ENCODE peak calls at places on chromosomes 5 and 9, in nine cellular contexts. One of them, this sample, is unnamed.

GRCh38 chr5:56601641-56602071 is 213.7 kb upstream of the MAP3K1 start:
- DNase-seq in neural crest cell: no peak
- DNase-seq in brain microvascular endothelial cell: no peak
- DNase-seq in BJ: peak; percentile 63
- DNase-seq in kidney epithelial cell: no peak
- DNase-seq in cardiac muscle cell: peak; percentile 43
- DNase-seq in CD4-positive, alpha-beta T cell: no peak
- DNase-seq in heart right ventricle: no peak
- DNase-seq in WTC11: no peak
- DNase-seq in this sample: no peak

GRCh38 chr5:175444060-175444904 is at the start of gene DRD1:
- DNase-seq in neural crest cell: peak; percentile 66
- DNase-seq in brain microvascular endothelial cell: no peak
- DNase-seq in BJ: no peak
- DNase-seq in kidney epithelial cell: no peak
- DNase-seq in cardiac muscle cell: peak; percentile 78
- DNase-seq in CD4-positive, alpha-beta T cell: peak; percentile 34
- DNase-seq in heart right ventricle: peak; percentile 36
- DNase-seq in WTC11: peak; percentile 79
- DNase-seq in this sample: no peak

GRCh38 chr9:16671591-16672137 is 198.8 kb downstream of the BNC2 start:
- DNase-seq in neural crest cell: no peak
- DNase-seq in brain microvascular endothelial cell: peak; percentile 70
- DNase-seq in BJ: no peak
- DNase-seq in kidney epithelial cell: peak; percentile 89
- DNase-seq in cardiac muscle cell: no peak
- DNase-seq in CD4-positive, alpha-beta T cell: no peak
- DNase-seq in heart right ventricle: no peak
- DNase-seq in WTC11: no peak
- DNase-seq in this sample: no peak

GRCh38 chr5:56798521-56798920 is 16.8 kb upstream of the MAP3K1 start:
- DNase-seq in neural crest cell: no peak
- DNase-seq in brain microvascular endothelial cell: no peak
- DNase-seq in BJ: no peak
- DNase-seq in kidney epithelial cell: no peak
- DNase-seq in cardiac muscle cell: no peak
- DNase-seq in CD4-positive, alpha-beta T cell: no peak
- DNase-seq in heart right ventricle: no peak
- DNase-seq in WTC11: no peak
- DNase-seq in this sample: no peak

GRCh38 chr5:176948458-176948857 is 49.3 kb upstream of the HK3 start:
- DNase-seq in neural crest cell: no peak
- DNase-seq in brain microvascular endothelial cell: no peak
- DNase-seq in BJ: no peak
- DNase-seq in kidney epithelial cell: no peak
- DNase-seq in cardiac muscle cell: no peak
- DNase-seq in CD4-positive, alpha-beta T cell: no peak
- DNase-seq in heart right ventricle: no peak
- DNase-seq in WTC11: no peak
- DNase-seq in this sample: no peak

GRCh38 chr9:120477534-120478001 is 102.4 kb downstream of the CDK5RAP2 start:
- DNase-seq in neural crest cell: peak; percentile 53
- DNase-seq in brain microvascular endothelial cell: peak; percentile 82
- DNase-seq in BJ: peak; percentile 42
- DNase-seq in kidney epithelial cell: peak; percentile 9
- DNase-seq in cardiac muscle cell: peak; percentile 50
- DNase-seq in CD4-positive, alpha-beta T cell: no peak
- DNase-seq in heart right ventricle: peak; percentile 42
- DNase-seq in WTC11: peak; percentile 75
- DNase-seq in this sample: no peak

GRCh38 chr5:545641-546375 is 21.6 kb upstream of the SLC9A3 start:
- DNase-seq in neural crest cell: no peak
- DNase-seq in brain microvascular endothelial cell: no peak
- DNase-seq in BJ: no peak
- DNase-seq in kidney epithelial cell: no peak
- DNase-seq in cardiac muscle cell: no peak
- DNase-seq in CD4-positive, alpha-beta T cell: no peak
- DNase-seq in heart right ventricle: peak; percentile 5
- DNase-seq in WTC11: peak; percentile 6
- DNase-seq in this sample: no peak

GRCh38 chr5:175337680-175338079 is 106.3 kb downstream of the DRD1 start:
- DNase-seq in neural crest cell: no peak
- DNase-seq in brain microvascular endothelial cell: no peak
- DNase-seq in BJ: no peak
- DNase-seq in kidney epithelial cell: no peak
- DNase-seq in cardiac muscle cell: no peak
- DNase-seq in CD4-positive, alpha-beta T cell: no peak
- DNase-seq in heart right ventricle: no peak
- DNase-seq in WTC11: no peak
- DNase-seq in this sample: no peak

GRCh38 chr5:98031926-98032325 is 741.5 kb upstream of the RGMB start:
- DNase-seq in neural crest cell: no peak
- DNase-seq in brain microvascular endothelial cell: no peak
- DNase-seq in BJ: no peak
- DNase-seq in kidney epithelial cell: no peak
- DNase-seq in cardiac muscle cell: no peak
- DNase-seq in CD4-positive, alpha-beta T cell: no peak
- DNase-seq in heart right ventricle: no peak
- DNase-seq in WTC11: no peak
- DNase-seq in this sample: no peak

GRCh38 chr9:91710148-91710547 is 239.9 kb downstream of the ROR2 start:
- DNase-seq in neural crest cell: no peak
- DNase-seq in brain microvascular endothelial cell: no peak
- DNase-seq in BJ: no peak
- DNase-seq in kidney epithelial cell: no peak
- DNase-seq in cardiac muscle cell: no peak
- DNase-seq in CD4-positive, alpha-beta T cell: no peak
- DNase-seq in heart right ventricle: no peak
- DNase-seq in WTC11: no peak
- DNase-seq in this sample: no peak

GRCh38 chr5:14133394-14133793 is 9.7 kb upstream of the TRIO start:
- DNase-seq in neural crest cell: no peak
- DNase-seq in brain microvascular endothelial cell: no peak
- DNase-seq in BJ: no peak
- DNase-seq in kidney epithelial cell: no peak
- DNase-seq in cardiac muscle cell: no peak
- DNase-seq in CD4-positive, alpha-beta T cell: no peak
- DNase-seq in heart right ventricle: no peak
- DNase-seq in WTC11: no peak
- DNase-seq in this sample: no peak

GRCh38 chr5:59786271-59786805 is 107.2 kb downstream of the PDE4D start:
- DNase-seq in neural crest cell: no peak
- DNase-seq in brain microvascular endothelial cell: peak; percentile 92
- DNase-seq in BJ: peak; percentile 75
- DNase-seq in kidney epithelial cell: peak; percentile 86
- DNase-seq in cardiac muscle cell: no peak
- DNase-seq in CD4-positive, alpha-beta T cell: no peak
- DNase-seq in heart right ventricle: no peak
- DNase-seq in WTC11: no peak
- DNase-seq in this sample: no peak

GRCh38 chr5:40834391-40834848 is 602 bp downstream of the RPL37 start:
- DNase-seq in neural crest cell: no peak
- DNase-seq in brain microvascular endothelial cell: no peak
- DNase-seq in BJ: no peak
- DNase-seq in kidney epithelial cell: no peak
- DNase-seq in cardiac muscle cell: peak; percentile 52
- DNase-seq in CD4-positive, alpha-beta T cell: peak; percentile 8
- DNase-seq in heart right ventricle: no peak
- DNase-seq in WTC11: no peak
- DNase-seq in this sample: peak; percentile 51

GRCh38 chr5:149853019-149853648 is 91.5 kb downstream of the PDE6A start:
- DNase-seq in neural crest cell: peak; percentile 82
- DNase-seq in brain microvascular endothelial cell: peak; percentile 73
- DNase-seq in BJ: no peak
- DNase-seq in kidney epithelial cell: no peak
- DNase-seq in cardiac muscle cell: peak; percentile 79
- DNase-seq in CD4-positive, alpha-beta T cell: peak; percentile 9
- DNase-seq in heart right ventricle: peak; percentile 61
- DNase-seq in WTC11: peak; percentile 82
- DNase-seq in this sample: peak; percentile 27

GRCh38 chr9:124342946-124343485 is 72.2 kb downstream of the PSMB7 start:
- DNase-seq in neural crest cell: peak; percentile 25
- DNase-seq in brain microvascular endothelial cell: peak; percentile 85
- DNase-seq in BJ: peak; percentile 63
- DNase-seq in kidney epithelial cell: peak; percentile 80
- DNase-seq in cardiac muscle cell: no peak
- DNase-seq in CD4-positive, alpha-beta T cell: no peak
- DNase-seq in heart right ventricle: peak; percentile 40
- DNase-seq in WTC11: no peak
- DNase-seq in this sample: no peak

GRCh38 chr9:128724744-128725211 is 851 bp upstream of the ZDHHC12 start:
- DNase-seq in neural crest cell: no peak
- DNase-seq in brain microvascular endothelial cell: peak; percentile 68
- DNase-seq in BJ: no peak
- DNase-seq in kidney epithelial cell: peak; percentile 18
- DNase-seq in cardiac muscle cell: peak; percentile 44
- DNase-seq in CD4-positive, alpha-beta T cell: peak; percentile 8
- DNase-seq in heart right ventricle: peak; percentile 79
- DNase-seq in WTC11: peak; percentile 80
- DNase-seq in this sample: no peak

GRCh38 chr5:6736106-6736505 is 22.9 kb downstream of the TENT4A start:
- DNase-seq in neural crest cell: no peak
- DNase-seq in brain microvascular endothelial cell: no peak
- DNase-seq in BJ: no peak
- DNase-seq in kidney epithelial cell: no peak
- DNase-seq in cardiac muscle cell: peak; percentile 45
- DNase-seq in CD4-positive, alpha-beta T cell: no peak
- DNase-seq in heart right ventricle: no peak
- DNase-seq in WTC11: no peak
- DNase-seq in this sample: no peak

DNA sequence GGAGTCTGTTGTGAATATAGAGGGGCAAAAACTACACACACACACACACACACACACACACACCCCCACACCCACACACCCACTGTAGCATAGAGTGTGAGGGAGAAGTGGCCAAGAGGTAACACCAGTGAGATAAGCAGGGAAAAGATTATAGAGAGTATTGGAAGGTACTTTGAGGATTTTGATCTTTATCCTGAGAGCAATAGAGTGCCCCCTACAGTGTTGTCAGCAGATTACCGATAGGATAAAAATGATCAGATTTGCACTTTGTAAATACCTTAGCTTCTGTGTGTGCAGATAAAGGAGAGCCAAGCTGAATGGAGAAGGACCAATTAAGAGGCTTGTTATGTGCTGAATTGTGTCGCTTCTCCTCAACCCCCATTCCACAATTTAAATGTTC is 32.3 kb downstream of the ERCC6L2 start:
- DNase-seq in neural crest cell: no peak
- DNase-seq in brain microvascular endothelial cell: no peak
- DNase-seq in BJ: no peak
- DNase-seq in kidney epithelial cell: no peak
- DNase-seq in cardiac muscle cell: no peak
- DNase-seq in CD4-positive, alpha-beta T cell: no peak
- DNase-seq in heart right ventricle: no peak
- DNase-seq in WTC11: no peak
- DNase-seq in this sample: no peak
- TF ChIP-seq CTCF in neural crest cell: peak; percentile 38
- TF ChIP-seq CTCF in brain microvascular endothelial cell: peak; percentile 29
- TF ChIP-seq CTCF in BJ: no peak
- TF ChIP-seq CTCF in kidney epithelial cell: peak; percentile 18
- TF ChIP-seq CTCF in cardiac muscle cell: no peak
- TF ChIP-seq CTCF in CD4-positive, alpha-beta T cell: no peak
- TF ChIP-seq CTCF in heart right ventricle: no peak
- TF ChIP-seq CTCF in WTC11: no peak
- TF ChIP-seq CTCF in this sample: no peak

GRCh38 chr9:132631280-132631679 is 38.5 kb downstream of the DDX31 start:
- DNase-seq in neural crest cell: no peak
- DNase-seq in brain microvascular endothelial cell: peak; percentile 80
- DNase-seq in BJ: peak; percentile 24
- DNase-seq in kidney epithelial cell: peak; percentile 65
- DNase-seq in cardiac muscle cell: no peak
- DNase-seq in CD4-positive, alpha-beta T cell: no peak
- DNase-seq in heart right ventricle: no peak
- DNase-seq in WTC11: no peak
- DNase-seq in this sample: no peak
- TF ChIP-seq CTCF in neural crest cell: no peak
- TF ChIP-seq CTCF in brain microvascular endothelial cell: peak; percentile 52
- TF ChIP-seq CTCF in BJ: peak; percentile 19
- TF ChIP-seq CTCF in kidney epithelial cell: no peak
- TF ChIP-seq CTCF in cardiac muscle cell: no peak
- TF ChIP-seq CTCF in CD4-positive, alpha-beta T cell: no peak
- TF ChIP-seq CTCF in heart right ventricle: no peak
- TF ChIP-seq CTCF in WTC11: no peak
- TF ChIP-seq CTCF in this sample: no peak

DNA sequence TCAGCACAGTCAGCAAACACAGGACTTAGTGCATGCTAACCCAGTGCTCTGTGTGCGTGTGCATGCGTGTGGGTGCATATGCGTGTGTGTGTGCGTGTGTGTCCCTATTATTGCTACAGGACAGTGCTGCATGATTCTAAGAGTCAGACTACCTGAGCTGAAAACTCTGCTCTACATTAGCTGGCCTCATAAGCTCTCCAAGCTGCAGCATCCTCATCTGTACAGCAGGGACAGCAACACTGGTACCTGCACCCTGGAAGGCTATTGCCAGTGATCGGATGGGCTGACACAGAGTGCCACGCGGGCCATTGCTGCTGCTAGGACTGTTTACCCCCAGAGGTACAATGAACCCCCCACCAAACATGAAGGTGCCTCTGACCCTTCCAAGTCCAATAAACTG is 1.2 kb downstream of the ADAMTS12 start:
- DNase-seq in neural crest cell: no peak
- DNase-seq in brain microvascular endothelial cell: peak; percentile 47
- DNase-seq in BJ: no peak
- DNase-seq in kidney epithelial cell: no peak
- DNase-seq in cardiac muscle cell: peak; percentile 49
- DNase-seq in CD4-positive, alpha-beta T cell: no peak
- DNase-seq in heart right ventricle: no peak
- DNase-seq in WTC11: peak; percentile 15
- DNase-seq in this sample: no peak
- TF ChIP-seq CTCF in neural crest cell: no peak
- TF ChIP-seq CTCF in brain microvascular endothelial cell: peak; percentile 69
- TF ChIP-seq CTCF in BJ: peak; percentile 52
- TF ChIP-seq CTCF in kidney epithelial cell: peak; percentile 26
- TF ChIP-seq CTCF in cardiac muscle cell: peak; percentile 31
- TF ChIP-seq CTCF in CD4-positive, alpha-beta T cell: no peak
- TF ChIP-seq CTCF in heart right ventricle: no peak
- TF ChIP-seq CTCF in WTC11: no peak
- TF ChIP-seq CTCF in this sample: no peak

DNA sequence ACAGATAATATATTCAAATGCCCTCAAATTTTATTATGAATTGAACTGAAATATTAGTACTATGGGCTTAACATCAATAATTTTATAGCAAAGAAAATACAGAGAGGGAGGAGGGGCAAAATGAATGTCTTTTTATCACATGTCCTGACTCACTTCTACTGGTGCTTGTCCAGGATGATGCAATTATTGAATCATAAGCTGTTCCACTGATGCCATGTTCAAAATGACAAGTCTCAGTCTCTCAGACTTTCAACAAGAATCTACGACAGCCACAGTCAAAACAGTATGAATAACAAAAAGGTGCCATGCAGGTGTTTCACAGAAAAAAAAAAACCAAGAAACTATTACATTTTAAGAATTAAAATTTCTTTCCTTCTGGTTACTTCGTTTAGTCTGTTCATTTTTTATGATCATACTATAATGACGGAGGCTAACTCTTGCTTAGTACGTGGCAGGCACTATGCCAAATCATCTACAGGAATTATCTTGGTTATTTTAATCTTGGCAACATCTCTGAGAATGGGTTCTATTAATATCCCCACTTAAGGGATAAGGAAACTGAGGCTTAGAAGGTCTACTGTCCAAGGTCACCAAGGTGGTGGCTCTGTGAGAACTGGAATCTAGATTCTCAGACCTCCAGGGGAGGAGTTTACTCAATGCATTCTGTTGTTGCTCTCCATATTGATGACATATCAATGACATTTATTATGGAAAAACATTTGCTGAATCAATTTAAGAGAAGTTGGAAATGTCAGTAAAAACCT is 61.5 kb downstream of the NR3C1 start:
- DNase-seq in neural crest cell: no peak
- DNase-seq in brain microvascular endothelial cell: peak; percentile 60
- DNase-seq in BJ: no peak
- DNase-seq in kidney epithelial cell: peak; percentile 7
- DNase-seq in cardiac muscle cell: no peak
- DNase-seq in CD4-positive, alpha-beta T cell: no peak
- DNase-seq in heart right ventricle: no peak
- DNase-seq in WTC11: no peak
- DNase-seq in this sample: no peak
- TF ChIP-seq CTCF in neural crest cell: no peak
- TF ChIP-seq CTCF in brain microvascular endothelial cell: no peak
- TF ChIP-seq CTCF in BJ: no peak
- TF ChIP-seq CTCF in kidney epithelial cell: no peak
- TF ChIP-seq CTCF in cardiac muscle cell: no peak
- TF ChIP-seq CTCF in CD4-positive, alpha-beta T cell: no peak
- TF ChIP-seq CTCF in heart right ventricle: no peak
- TF ChIP-seq CTCF in WTC11: no peak
- TF ChIP-seq CTCF in this sample: no peak

This sample was measured in natural killer cell.